ENCODE peak calls at places on chromosomes 4 and X, in four cellular contexts. One of them, this sample, is unnamed. For H3K4me1, the result is how much of the 10 kb centered on the place peaks cover.

GRCh38 chr4:186606593-186606992 is 51.2 kb upstream of the MTNR1A start:
- DNase-seq in uterus: no peak
- DNase-seq in effector memory CD4-positive, alpha-beta T cell: no peak
- DNase-seq in tibial artery: no peak
- DNase-seq in this sample: no peak

GRCh38 chrX:29233592-29234179 is 646.4 kb downstream of the IL1RAPL1 start:
- DNase-seq in effector memory CD4-positive, alpha-beta T cell: no peak
- DNase-seq in uterus: no peak
- DNase-seq in tibial artery: no peak
- DNase-seq in this sample: no peak

GRCh38 chr4:100414016-100414790 is 103.6 kb downstream of the EMCN start:
- DNase-seq in tibial artery: no peak
- DNase-seq in effector memory CD4-positive, alpha-beta T cell: no peak
- DNase-seq in uterus: no peak
- DNase-seq in this sample: no peak

GRCh38 chr4:101527186-101527585 is 179.9 kb upstream of the PPP3CA start:
- DNase-seq in tibial artery: no peak
- DNase-seq in effector memory CD4-positive, alpha-beta T cell: peak
- DNase-seq in uterus: no peak
- DNase-seq in this sample: peak

GRCh38 chrX:108558217-108558616 is 118.6 kb downstream of the COL4A5 start:
- DNase-seq in uterus: no peak
- DNase-seq in tibial artery: no peak
- DNase-seq in effector memory CD4-positive, alpha-beta T cell: no peak
- DNase-seq in this sample: no peak

GRCh38 chrX:20217279-20217678 is 49.4 kb downstream of the RPS6KA3 start:
- DNase-seq in effector memory CD4-positive, alpha-beta T cell: no peak
- DNase-seq in tibial artery: no peak
- DNase-seq in uterus: no peak
- DNase-seq in this sample: no peak

GRCh38 chrX:14934423-14934822 is 61.2 kb downstream of the MOSPD2 start:
- DNase-seq in uterus: no peak
- DNase-seq in effector memory CD4-positive, alpha-beta T cell: no peak
- DNase-seq in tibial artery: no peak
- DNase-seq in this sample: no peak

GRCh38 chr4:73741140-73741749 is 876 bp downstream of the CXCL8 start:
- DNase-seq in effector memory CD4-positive, alpha-beta T cell: no peak
- DNase-seq in uterus: no peak
- DNase-seq in tibial artery: no peak
- DNase-seq in this sample: no peak

GRCh38 chrX:120664081-120664480 is 34.2 kb upstream of the C1GALT1C1 start:
- DNase-seq in uterus: no peak
- DNase-seq in effector memory CD4-positive, alpha-beta T cell: no peak
- DNase-seq in tibial artery: no peak
- DNase-seq in this sample: no peak

GRCh38 chr4:108774809-108775530 is 12.1 kb upstream of the ETNPPL start:
- DNase-seq in tibial artery: no peak
- DNase-seq in uterus: no peak
- DNase-seq in effector memory CD4-positive, alpha-beta T cell: no peak
- DNase-seq in this sample: no peak

GRCh38 chr4:148874331-148874730 is 432.1 kb upstream of the NR3C2 start:
- DNase-seq in tibial artery: no peak
- DNase-seq in effector memory CD4-positive, alpha-beta T cell: no peak
- DNase-seq in uterus: no peak
- DNase-seq in this sample: no peak

GRCh38 chr4:140673729-140674128 is 82.5 kb downstream of the TBC1D9 start:
- DNase-seq in uterus: no peak
- DNase-seq in effector memory CD4-positive, alpha-beta T cell: no peak
- DNase-seq in tibial artery: no peak
- DNase-seq in this sample: no peak

GRCh38 chrX:118523920-118524319 is 28.3 kb downstream of the DOCK11 start:
- DNase-seq in effector memory CD4-positive, alpha-beta T cell: peak
- DNase-seq in tibial artery: no peak
- DNase-seq in uterus: no peak
- DNase-seq in this sample: peak

DNA sequence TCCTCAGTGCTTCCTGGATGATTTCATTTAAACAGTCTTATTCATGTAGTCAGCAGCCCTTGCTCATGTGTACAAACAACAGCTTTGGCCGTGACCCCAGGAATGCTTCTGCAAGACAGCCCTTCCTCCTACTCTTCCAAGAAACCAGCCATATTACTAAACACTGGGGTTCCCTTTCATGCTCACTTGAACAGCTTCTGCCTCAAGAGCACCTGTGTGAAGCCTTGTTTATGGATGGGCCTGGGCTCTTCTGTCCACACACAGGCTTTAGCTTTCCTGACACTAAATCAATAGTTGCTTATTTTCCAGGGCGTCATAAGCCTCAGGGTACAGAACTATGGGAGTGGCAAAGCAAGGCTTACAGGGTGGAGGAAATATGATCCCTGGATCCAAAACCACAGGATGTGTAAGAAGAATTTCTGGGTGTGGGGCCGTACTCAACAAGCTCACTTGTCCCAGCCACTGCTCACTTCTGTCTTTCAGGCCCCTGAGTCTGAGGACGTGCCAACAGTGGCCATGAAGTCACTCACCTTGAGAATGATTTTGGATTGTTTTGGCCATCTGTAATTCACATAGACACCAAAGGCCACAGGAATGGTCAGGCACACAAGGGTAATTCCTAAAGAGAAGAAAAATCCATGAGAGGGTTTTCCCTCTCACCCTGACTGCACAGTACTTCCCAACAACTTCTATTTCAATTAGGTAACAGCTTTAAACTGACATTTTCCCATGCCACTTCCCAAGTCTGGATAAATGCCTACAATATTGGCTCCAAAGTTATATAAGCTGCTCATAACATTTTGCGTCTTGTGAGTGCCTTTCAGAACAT is 17.7 kb downstream of the SLC10A6 start:
- DNase-seq in tibial artery: no peak
- DNase-seq in effector memory CD4-positive, alpha-beta T cell: no peak
- DNase-seq in uterus: peak
- DNase-seq in this sample: no peak
- H3K4me3 ChIP-seq in tibial artery: no peak
- H3K4me3 ChIP-seq in effector memory CD4-positive, alpha-beta T cell: no peak
- H3K4me3 ChIP-seq in uterus: no peak
- H3K4me3 ChIP-seq in this sample: no peak

GRCh38 chr4:86596802-86597201 is 2.7 kb downstream of the PTPN13 start:
- DNase-seq in effector memory CD4-positive, alpha-beta T cell: no peak
- DNase-seq in tibial artery: no peak
- DNase-seq in uterus: no peak
- DNase-seq in this sample: no peak
- H3K4me1 ChIP-seq in effector memory CD4-positive, alpha-beta T cell: under half
- H3K4me1 ChIP-seq in tibial artery: under half
- H3K4me1 ChIP-seq in uterus: under half
- H3K4me1 ChIP-seq in this sample: under half

GRCh38 chrX:111410451-111410850 is 1.5 kb downstream of the DCX start:
- DNase-seq in uterus: no peak
- DNase-seq in tibial artery: no peak
- DNase-seq in effector memory CD4-positive, alpha-beta T cell: no peak
- DNase-seq in this sample: no peak
- H3K4me3 ChIP-seq in uterus: no peak
- H3K4me3 ChIP-seq in tibial artery: no peak
- H3K4me3 ChIP-seq in effector memory CD4-positive, alpha-beta T cell: no peak
- H3K4me3 ChIP-seq in this sample: no peak

DNA sequence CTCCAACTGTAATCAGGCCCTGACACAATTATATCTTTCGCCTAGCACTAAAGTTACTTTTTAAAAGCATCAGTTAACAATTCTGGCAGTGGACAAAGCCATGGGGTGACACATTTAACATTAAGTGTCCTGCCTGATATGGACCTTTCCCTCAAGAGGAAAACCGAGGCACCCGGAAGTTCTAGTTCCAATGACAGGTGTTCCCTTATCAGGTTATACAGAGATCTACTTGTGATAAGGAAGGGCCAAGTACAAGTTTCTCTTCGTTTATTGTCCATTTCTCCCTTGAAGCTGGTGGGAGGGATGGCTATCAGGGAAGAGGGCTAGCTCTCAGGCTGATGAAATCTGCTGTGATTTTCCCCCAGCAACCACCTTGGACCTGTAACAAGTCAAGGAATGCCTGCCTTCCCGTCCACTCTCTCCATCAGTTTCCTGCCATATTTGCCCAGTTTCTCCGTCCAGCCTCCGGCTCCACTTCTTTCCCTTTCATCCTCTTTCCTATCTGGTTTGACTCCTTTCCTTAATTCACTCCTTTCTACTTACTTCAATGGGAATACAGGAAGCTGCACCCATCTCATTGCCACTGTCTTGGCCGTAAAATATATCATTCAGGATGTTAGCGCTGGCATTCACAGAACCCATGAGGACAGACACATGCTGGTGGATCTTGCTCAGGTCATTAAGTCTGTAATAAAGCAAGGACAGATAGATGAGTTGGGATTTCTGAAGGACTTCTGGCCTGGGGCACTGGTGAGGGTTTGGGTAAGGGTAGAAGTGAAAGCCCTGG is 95.0 kb downstream of the DGKK start:
- DNase-seq in tibial artery: no peak
- DNase-seq in uterus: no peak
- DNase-seq in effector memory CD4-positive, alpha-beta T cell: no peak
- DNase-seq in this sample: no peak
- H3K4me1 ChIP-seq in tibial artery: under half
- H3K4me1 ChIP-seq in uterus: under half
- H3K4me1 ChIP-seq in effector memory CD4-positive, alpha-beta T cell: under half
- H3K4me1 ChIP-seq in this sample: under half

GRCh38 chr4:113222006-113222405 is 172.6 kb downstream of the ANK2 start:
- DNase-seq in effector memory CD4-positive, alpha-beta T cell: no peak
- DNase-seq in tibial artery: no peak
- DNase-seq in uterus: no peak
- DNase-seq in this sample: no peak

GRCh38 chr4:113222431-113222979 is 173.1 kb downstream of the ANK2 start:
- DNase-seq in tibial artery: no peak
- DNase-seq in effector memory CD4-positive, alpha-beta T cell: no peak
- DNase-seq in uterus: no peak
- DNase-seq in this sample: no peak

GRCh38 chr4:113223001-113223400 is 173.5 kb downstream of the ANK2 start:
- DNase-seq in effector memory CD4-positive, alpha-beta T cell: no peak
- DNase-seq in uterus: no peak
- DNase-seq in tibial artery: no peak
- DNase-seq in this sample: no peak
- H3K4me3 ChIP-seq in effector memory CD4-positive, alpha-beta T cell: no peak
- H3K4me3 ChIP-seq in uterus: no peak
- H3K4me3 ChIP-seq in tibial artery: no peak
- H3K4me3 ChIP-seq in this sample: no peak

GRCh38 chrX:46258356-46258755 is 286.9 kb downstream of the ZNF674 start:
- DNase-seq in uterus: no peak
- DNase-seq in effector memory CD4-positive, alpha-beta T cell: no peak
- DNase-seq in tibial artery: no peak
- DNase-seq in this sample: no peak
- H3K4me1 ChIP-seq in uterus: under half
- H3K4me1 ChIP-seq in effector memory CD4-positive, alpha-beta T cell: under half
- H3K4me1 ChIP-seq in tibial artery: under half
- H3K4me1 ChIP-seq in this sample: under half

GRCh38 chrX:133923548-133923947 is 61.8 kb downstream of the GPC3 start:
- DNase-seq in tibial artery: no peak
- DNase-seq in uterus: no peak
- DNase-seq in effector memory CD4-positive, alpha-beta T cell: no peak
- DNase-seq in this sample: no peak

GRCh38 chrX:133921764-133922389 is 63.5 kb downstream of the GPC3 start:
- DNase-seq in tibial artery: no peak
- DNase-seq in effector memory CD4-positive, alpha-beta T cell: no peak
- DNase-seq in uterus: no peak
- DNase-seq in this sample: no peak

GRCh38 chrX:133922390-133922772 is 63.0 kb downstream of the GPC3 start:
- DNase-seq in effector memory CD4-positive, alpha-beta T cell: no peak
- DNase-seq in tibial artery: no peak
- DNase-seq in uterus: no peak
- DNase-seq in this sample: no peak

GRCh38 chrX:133924548-133924947 is 60.8 kb downstream of the GPC3 start:
- DNase-seq in tibial artery: no peak
- DNase-seq in effector memory CD4-positive, alpha-beta T cell: no peak
- DNase-seq in uterus: no peak
- DNase-seq in this sample: no peak

DNA sequence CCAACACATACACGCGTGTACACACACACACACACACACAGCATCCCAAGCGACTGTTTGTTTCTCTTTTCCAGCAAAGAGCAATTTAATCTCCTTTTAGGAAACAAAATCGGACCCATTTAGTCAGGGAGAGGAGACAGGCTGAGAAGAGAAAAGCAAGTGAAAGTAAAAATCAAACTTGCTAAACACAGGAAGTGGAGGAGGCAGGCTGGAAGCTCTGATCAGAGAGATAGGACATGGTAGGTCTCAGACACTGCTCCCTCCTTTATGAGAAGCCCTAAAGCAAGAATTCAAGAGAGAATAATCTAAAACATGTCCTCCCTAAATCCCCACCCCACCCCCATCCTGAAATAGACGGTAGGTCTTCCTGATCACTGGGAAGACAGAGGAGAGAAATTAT is 62.3 kb downstream of the GPC3 start:
- DNase-seq in uterus: no peak
- DNase-seq in effector memory CD4-positive, alpha-beta T cell: no peak
- DNase-seq in tibial artery: no peak
- DNase-seq in this sample: peak
- H3K4me3 ChIP-seq in uterus: no peak
- H3K4me3 ChIP-seq in effector memory CD4-positive, alpha-beta T cell: peak
- H3K4me3 ChIP-seq in tibial artery: no peak
- H3K4me3 ChIP-seq in this sample: no peak